ENCODE peak calls at places on chromosomes 16 and 17, in ten cellular contexts. P, S, W, U, G, T, Q, Y, I and D are unnamed samples.

GRCh38 chr17:65057520-65058075 is 1.1 kb upstream of the GNA13 start:
- DNase-seq in P (no peak), S (no peak), W (no peak), U (no peak), G (no peak), T (no peak), Q (no peak), Y (no peak), I (no peak), D (no peak)

GRCh38 chr17:78343099-78343432 is 16.8 kb downstream of the SOCS3 start:
- DNase-seq in P (peak; percentile 88), S (peak; percentile 97), W (no peak), U (peak; percentile 93), G (no peak), T (no peak), Q (peak; percentile 94), Y (no peak), I (peak; percentile 93), D (no peak)

GRCh38 chr17:47820023-47820789 is 1.4 kb downstream of the OSBPL7 start:
- DNase-seq in P (no peak), S (no peak), W (no peak), U (no peak), G (no peak), T (no peak), Q (no peak), Y (no peak), I (no peak), D (no peak)

GRCh38 chr17:66507103-66507923 is 204.9 kb downstream of the PRKCA start:
- DNase-seq in P (no peak), S (peak; percentile 87), W (no peak), U (peak; percentile 81), G (no peak), T (no peak), Q (peak; percentile 89), Y (no peak), I (peak; percentile 83), D (no peak)

GRCh38 chr17:61587807-61588660 is 3.0 kb downstream of the NACA2 start:
- DNase-seq in P (no peak), S (no peak), W (no peak), U (no peak), G (no peak), T (no peak), Q (no peak), Y (no peak), I (no peak), D (no peak)

GRCh38 chr17:65984299-65984698 is 207.6 kb downstream of the CEP112 start:
- DNase-seq in P (no peak), S (peak; percentile 33), W (no peak), U (no peak), G (no peak), T (no peak), Q (peak; percentile 69), Y (no peak), I (no peak), D (no peak)

GRCh38 chr16:1890701-1891035 is 18.7 kb upstream of the MEIOB start:
- DNase-seq in P (no peak), S (no peak), W (no peak), U (no peak), G (no peak), T (no peak), Q (no peak), Y (no peak), I (no peak), D (no peak)

GRCh38 chr17:19723967-19724366 is 7.6 kb upstream of the SLC47A2 start:
- DNase-seq in P (no peak), S (no peak), W (no peak), U (no peak), G (no peak), T (no peak), Q (no peak), Y (no peak), I (no peak), D (no peak)

GRCh38 chr16:69363281-69363717 is 11.7 kb upstream of the TMED6 start:
- DNase-seq in P (no peak), S (no peak), W (no peak), U (no peak), G (no peak), T (no peak), Q (no peak), Y (no peak), I (no peak), D (no peak)

GRCh38 chr16:86215233-86215978 is 294.9 kb upstream of the FOXF1 start:
- DNase-seq in P (no peak), S (no peak), W (no peak), U (no peak), G (no peak), T (no peak), Q (peak; percentile 64), Y (no peak), I (no peak), D (no peak)

GRCh38 chr16:20866161-20866772 is 33.9 kb downstream of the DCUN1D3 start:
- DNase-seq in P (peak; percentile 47), S (peak; percentile 80), W (no peak), U (peak; percentile 77), G (no peak), T (no peak), Q (peak; percentile 91), Y (no peak), I (peak; percentile 71), D (no peak)

GRCh38 chr17:41579484-41580243 is 7.0 kb downstream of the KRT14 start:
- DNase-seq in P (peak; percentile 98), S (peak; percentile 67), W (peak; percentile 31), U (peak; percentile 81), G (peak; percentile 31), T (peak; percentile 16), Q (peak; percentile 55), Y (peak; percentile 61), I (peak; percentile 86), D (peak; percentile 76)

GRCh38 chr17:48148029-48148759 is 40.6 kb downstream of the SNX11 start:
- DNase-seq in P (no peak), S (no peak), W (no peak), U (peak; percentile 31), G (no peak), T (no peak), Q (no peak), Y (no peak), I (no peak), D (no peak)

GRCh38 chr17:28953444-28954118 is 2.3 kb upstream of the PHF12 start:
- DNase-seq in P (peak; percentile 90), S (peak; percentile 43), W (peak; percentile 13), U (peak; percentile 65), G (no peak), T (peak; percentile 19), Q (peak; percentile 43), Y (peak; percentile 44), I (peak; percentile 51), D (peak; percentile 64)

GRCh38 chr17:46167826-46168569 is 25.2 kb downstream of the KANSL1 start:
- DNase-seq in P (no peak), S (peak; percentile 72), W (no peak), U (peak; percentile 64), G (no peak), T (no peak), Q (peak; percentile 89), Y (no peak), I (peak; percentile 44), D (no peak)